ENCODE peak calls at places on chromosome 13, in nine cellular contexts. N is stomach, K is heart left ventricle, O is endothelial cell of umbilical vein, T is body of pancreas, R is esophagus squamous epithelium, Y is ovary, G is GM12892, H is sigmoid colon. S is an unnamed sample.

GRCh38 chr13:104593693-104594092 is 1527.5 kb upstream of the SLC10A2 start:
- DNase-seq in N (no peak), K (no peak), O (no peak), T (no peak), R (no peak), Y (no peak), G (no peak), H (no peak), S (no peak)

GRCh38 chr13:44107357-44108121 is 227.8 kb downstream of the LACC1 start:
- DNase-seq in N (no peak), K (no peak), O (no peak), T (no peak), R (no peak), Y (no peak), G (no peak), H (no peak), S (no peak)

GRCh38 chr13:76481738-76482137 is 404.5 kb downstream of the KCTD12 start:
- DNase-seq in N (no peak), K (no peak), O (no peak), T (no peak), R (no peak), Y (no peak), G (no peak), H (no peak), S (no peak)

GRCh38 chr13:27542220-27542619 is 78.1 kb downstream of the LNX2 start:
- DNase-seq in N (no peak), K (no peak), O (no peak), T (no peak), R (no peak), Y (no peak), G (no peak), H (no peak), S (no peak)

GRCh38 chr13:51920786-51921185 is 59.0 kb downstream of the CCDC70 start:
- DNase-seq in N (no peak), K (no peak), O (no peak), T (no peak), R (no peak), Y (no peak), G (no peak), H (no peak), S (no peak)

GRCh38 chr13:51465124-51465523 is 12.3 kb upstream of the INTS6 start:
- DNase-seq in N (no peak), K (no peak), O (no peak), T (no peak), R (no peak), Y (no peak), G (no peak), H (no peak), S (no peak)

GRCh38 chr13:80547885-80548284 is 207.0 kb upstream of the SPRY2 start:
- DNase-seq in N (no peak), K (no peak), O (peak; percentile 84), T (no peak), R (no peak), Y (no peak), G (no peak), H (no peak), S (no peak)

GRCh38 chr13:103161476-103161875 is 95.3 kb upstream of the SLC10A2 start:
- DNase-seq in N (no peak), K (no peak), O (no peak), T (no peak), R (no peak), Y (no peak), G (no peak), H (no peak), S (no peak)

GRCh38 chr13:98147521-98147920 is 4.6 kb downstream of the FARP1 start:
- DNase-seq in N (no peak), K (no peak), O (no peak), T (no peak), R (no peak), Y (no peak), G (no peak), H (no peak), S (no peak)

GRCh38 chr13:61148691-61149332 is 266.8 kb downstream of the PCDH20 start:
- DNase-seq in N (no peak), K (no peak), O (no peak), T (no peak), R (no peak), Y (no peak), G (no peak), H (no peak), S (no peak)

DNA sequence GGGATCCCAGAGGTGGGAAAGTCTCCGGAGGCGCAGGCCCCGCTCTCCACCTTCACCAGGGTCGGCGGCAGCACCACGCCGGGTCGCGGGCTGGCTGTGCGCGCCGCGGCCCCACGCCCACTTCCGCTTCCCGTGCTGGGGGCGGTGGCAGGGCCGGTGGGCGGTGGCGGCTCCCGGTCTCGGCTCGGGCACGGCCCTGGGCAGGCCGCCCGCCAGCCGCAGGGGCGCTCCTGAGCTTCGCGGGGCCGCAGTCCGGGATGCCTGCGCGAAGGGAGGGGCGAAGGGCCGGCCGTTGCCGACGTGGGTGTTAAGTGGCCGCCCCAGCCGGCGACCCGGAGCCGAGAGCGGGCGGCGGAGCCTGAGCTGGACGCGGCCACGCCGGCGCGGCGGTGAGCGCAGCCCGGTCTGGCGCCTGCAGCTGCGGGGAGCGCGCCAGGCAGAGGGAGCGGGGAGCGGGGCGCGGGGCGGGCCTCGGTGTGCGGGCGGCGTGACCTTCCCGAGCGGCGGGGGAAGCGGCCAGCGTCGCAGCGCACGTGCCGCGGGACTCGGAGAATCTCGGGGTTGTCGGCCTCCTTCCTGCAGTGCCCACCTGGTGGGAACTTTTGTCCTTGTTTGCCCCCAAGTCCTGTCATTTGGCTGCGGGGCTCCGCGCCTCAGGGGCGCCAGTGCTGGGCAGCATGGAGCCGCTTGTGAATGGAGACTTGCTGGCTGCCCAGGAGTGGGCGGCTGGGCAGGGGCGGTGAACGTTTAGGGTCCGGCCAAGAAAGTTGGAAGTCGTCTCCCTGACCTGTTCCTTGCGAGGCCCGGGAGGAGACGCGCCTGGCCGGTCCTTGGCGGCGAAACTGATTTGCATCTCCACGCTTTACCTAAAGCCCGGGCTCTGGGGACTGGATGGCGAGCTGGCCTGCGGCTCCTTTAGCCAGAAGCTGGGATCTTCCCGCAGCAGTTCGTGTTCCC is at the start of gene SLC25A15:
- DNase-seq in N (peak; percentile 87), K (peak; percentile 90), O (peak; percentile 82), T (peak; percentile 92), R (peak; percentile 4), Y (peak; percentile 73), G (peak; percentile 79), H (peak; percentile 80), S (peak; percentile 58)
- TF ChIP-seq POLR2A in N (no peak), K (peak; percentile 37), O (peak; percentile 77), T (peak; percentile 46), R (no peak), Y (no peak), G (peak; percentile 76), H (no peak), S (peak; percentile 69)

GRCh38 chr13:113121928-113122420 is 625 bp upstream of the F10 start:
- DNase-seq in N (no peak), K (no peak), O (no peak), T (no peak), R (no peak), Y (peak; percentile 49), G (no peak), H (no peak), S (no peak)

GRCh38 chr13:113123226-113124150 is 889 bp downstream of the F10 start:
- DNase-seq in N (no peak), K (no peak), O (no peak), T (no peak), R (no peak), Y (no peak), G (no peak), H (no peak), S (no peak)

GRCh38 chr13:113121183-113121927 is 1.2 kb upstream of the F10 start:
- DNase-seq in N (no peak), K (no peak), O (no peak), T (no peak), R (no peak), Y (no peak), G (no peak), H (no peak), S (no peak)

GRCh38 chr13:113124211-113125025 is 1.8 kb downstream of the F10 start:
- DNase-seq in N (no peak), K (no peak), O (no peak), T (no peak), R (no peak), Y (no peak), G (no peak), H (no peak), S (no peak)

GRCh38 chr13:113122571-113123225 is at the start of gene F10:
- DNase-seq in N (peak; percentile 73), K (peak; percentile 81), O (no peak), T (peak; percentile 75), R (no peak), Y (peak; percentile 75), G (no peak), H (no peak), S (peak; percentile 65)
- TF ChIP-seq POLR2A in N (no peak), K (peak; percentile 28), O (no peak), T (peak; percentile 31), R (no peak), Y (peak; percentile 54), G (no peak), H (no peak), S (no peak)

DNA sequence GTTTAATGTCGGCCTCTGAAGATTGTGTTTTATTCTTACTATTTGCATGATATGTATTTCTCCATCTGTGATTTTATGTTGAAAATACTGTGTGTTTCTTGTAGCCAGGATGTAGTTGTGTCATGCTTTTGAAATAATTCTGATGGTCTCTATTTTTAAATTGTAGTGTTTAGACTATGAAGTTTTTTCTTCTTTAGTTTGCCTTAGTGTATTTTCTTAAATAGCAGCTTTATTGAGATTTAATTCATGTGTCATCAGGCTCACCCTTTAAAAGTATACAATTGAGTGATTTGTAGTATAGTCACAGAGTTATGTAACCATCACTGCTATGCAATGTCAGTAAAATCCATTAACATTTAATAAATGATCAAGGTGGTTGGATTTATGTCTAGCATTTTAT is 74.5 kb downstream of the PCCA start:
- DNase-seq in N (no peak), K (no peak), O (no peak), T (no peak), R (no peak), Y (no peak), G (no peak), H (no peak), S (no peak)
- TF ChIP-seq POLR2A in N (no peak), K (no peak), O (no peak), T (no peak), R (no peak), Y (no peak), G (no peak), H (no peak), S (no peak)

DNA sequence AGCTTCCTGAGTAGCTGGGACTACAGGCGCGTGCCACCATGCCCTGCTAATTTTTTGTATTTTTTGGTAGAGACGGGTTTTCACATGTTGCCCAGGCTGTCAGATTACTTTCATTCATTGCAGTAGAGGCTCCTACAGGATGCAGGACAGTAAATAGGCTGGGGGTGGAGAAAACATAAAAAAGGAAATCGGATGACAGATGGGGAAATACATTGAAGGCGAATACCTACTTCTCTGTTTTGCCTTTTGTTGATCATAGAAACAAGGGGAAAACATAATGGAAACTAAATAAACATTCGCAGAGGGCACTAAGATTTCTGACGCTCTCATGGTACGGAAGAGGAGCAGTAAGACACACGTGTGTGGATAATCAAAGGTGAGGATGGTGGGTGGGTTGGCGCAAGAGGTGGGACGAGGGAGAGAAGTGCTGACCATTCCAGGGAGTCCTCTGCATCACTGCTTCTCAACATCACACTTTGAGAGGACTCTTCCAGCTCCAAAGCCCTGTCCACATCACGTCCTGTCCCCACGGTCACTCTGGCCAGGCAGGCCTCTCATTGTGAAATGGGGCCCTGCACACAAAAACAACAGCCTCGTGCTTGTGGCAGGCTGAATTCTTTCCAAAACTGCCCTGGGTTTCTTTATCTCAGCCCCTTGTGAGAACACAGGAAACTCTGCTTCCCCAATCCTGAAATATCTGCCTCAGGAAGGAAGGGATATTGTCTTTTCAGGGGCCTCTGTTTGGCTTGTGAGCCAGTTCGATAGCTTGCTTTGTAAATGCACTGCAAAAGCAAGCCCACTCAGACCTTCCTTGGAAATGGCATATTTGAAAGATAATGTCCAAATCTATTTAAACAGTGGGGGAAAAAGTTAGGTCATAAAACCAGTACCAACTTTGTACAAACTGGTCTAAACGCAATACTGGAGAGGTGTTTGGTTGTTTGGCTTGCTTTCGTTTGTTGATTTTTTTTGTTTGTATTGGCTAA is 188.5 kb downstream of the FOXO1 start:
- DNase-seq in N (no peak), K (no peak), O (peak; percentile 94), T (peak; percentile 43), R (no peak), Y (no peak), G (no peak), H (peak; percentile 73), S (no peak)
- TF ChIP-seq POLR2A in N (no peak), K (no peak), O (peak; percentile 36), T (no peak), R (no peak), Y (no peak), G (no peak), H (no peak), S (no peak)

S was measured in H54.